ENCODE peak calls at places on chromosomes 12 and 14, in seven cellular contexts. Y is pancreas; L is body of pancreas; E is sigmoid colon; F is Peyer's patch; D is adrenal gland; T is CD4-positive, alpha-beta memory T cell. V is an unnamed sample.

GRCh38 chr14:101004954-101005353 is 101.4 kb upstream of the RTL1 start:
- DNase-seq in T (no peak), D (peak; percentile 31), Y (no peak), L (no peak), E (peak; percentile 63), F (no peak), V (no peak)

GRCh38 chr12:12467701-12468218 is 94.9 kb downstream of the DUSP16 start:
- DNase-seq in L (no peak), E (no peak), Y (no peak), F (peak; percentile 47), T (peak; percentile 88), D (no peak), V (no peak)

GRCh38 chr14:103802353-103802752 is 45.0 kb downstream of the PPP1R13B start:
- DNase-seq in F (no peak), E (no peak), L (no peak), T (no peak), D (no peak), Y (no peak), V (no peak)

GRCh38 chr12:66829660-66830325 is 150.9 kb upstream of the GRIP1 start:
- DNase-seq in T (no peak), D (no peak), E (no peak), L (no peak), Y (no peak), F (no peak), V (no peak)

GRCh38 chr14:104865631-104866441 is 768 bp downstream of the CEP170B start:
- DNase-seq in E (peak; percentile 85), T (no peak), L (peak; percentile 68), Y (peak; percentile 88), D (peak; percentile 73), F (peak; percentile 19), V (peak; percentile 77)

GRCh38 chr12:85843606-85844325 is 7.6 kb upstream of the RASSF9 start:
- DNase-seq in E (no peak), T (no peak), Y (peak; percentile 59), L (no peak), F (no peak), D (no peak), V (no peak)

GRCh38 chr12:21912318-21912717 is 28.9 kb downstream of the ABCC9 start:
- DNase-seq in F (no peak), E (no peak), D (no peak), Y (no peak), T (no peak), L (no peak), V (no peak)

GRCh38 chr12:104815935-104816334 is 142.2 kb downstream of the SLC41A2 start:
- DNase-seq in D (no peak), L (no peak), E (no peak), Y (no peak), F (no peak), T (no peak), V (no peak)

GRCh38 chr14:77059276-77059934 is 30.9 kb upstream of the IRF2BPL start:
- DNase-seq in E (no peak), Y (no peak), L (peak; percentile 45), D (peak; percentile 56), F (no peak), T (peak; percentile 51), V (no peak)

GRCh38 chr12:87368259-87368658 is 660.9 kb downstream of the C12orf50 start:
- DNase-seq in E (no peak), Y (no peak), F (no peak), T (no peak), D (no peak), L (no peak), V (no peak)

GRCh38 chr12:75487310-75487709 is 6.8 kb downstream of the GLIPR1 start:
- DNase-seq in T (no peak), L (no peak), F (no peak), D (no peak), Y (no peak), E (no peak), V (no peak)

GRCh38 chr12:78530065-78530765 is 334.4 kb upstream of the SYT1 start:
- DNase-seq in T (no peak), L (no peak), E (no peak), D (no peak), Y (no peak), F (no peak), V (no peak)

GRCh38 chr14:25308244-25308643 is 258.3 kb upstream of the STXBP6 start:
- DNase-seq in T (no peak), F (no peak), D (no peak), E (no peak), L (no peak), Y (no peak), V (no peak)

GRCh38 chr12:2791086-2791485 is 3.7 kb upstream of the FKBP4 start:
- DNase-seq in T (no peak), E (no peak), F (no peak), L (no peak), D (no peak), Y (no peak), V (no peak)

GRCh38 chr14:78762331-78762730 is 592.2 kb downstream of the NRXN3 start:
- DNase-seq in L (no peak), F (no peak), D (no peak), T (no peak), Y (no peak), E (no peak), V (no peak)

GRCh38 chr12:84455598-84455997 is 457.0 kb downstream of the SLC6A15 start:
- DNase-seq in L (no peak), Y (no peak), F (no peak), D (no peak), E (no peak), T (no peak), V (no peak)

GRCh38 chr14:65318636-65319506 is 93.7 kb upstream of the FUT8 start:
- DNase-seq in T (no peak), L (no peak), E (no peak), Y (no peak), D (no peak), F (peak; percentile 24), V (no peak)

GRCh38 chr14:49767473-49768300 is at the start of gene KLHDC2:
- DNase-seq in Y (peak; percentile 95), E (peak; percentile 93), D (peak; percentile 89), T (peak; percentile 90), F (peak; percentile 86), L (peak; percentile 93), V (peak; percentile 99)

DNA sequence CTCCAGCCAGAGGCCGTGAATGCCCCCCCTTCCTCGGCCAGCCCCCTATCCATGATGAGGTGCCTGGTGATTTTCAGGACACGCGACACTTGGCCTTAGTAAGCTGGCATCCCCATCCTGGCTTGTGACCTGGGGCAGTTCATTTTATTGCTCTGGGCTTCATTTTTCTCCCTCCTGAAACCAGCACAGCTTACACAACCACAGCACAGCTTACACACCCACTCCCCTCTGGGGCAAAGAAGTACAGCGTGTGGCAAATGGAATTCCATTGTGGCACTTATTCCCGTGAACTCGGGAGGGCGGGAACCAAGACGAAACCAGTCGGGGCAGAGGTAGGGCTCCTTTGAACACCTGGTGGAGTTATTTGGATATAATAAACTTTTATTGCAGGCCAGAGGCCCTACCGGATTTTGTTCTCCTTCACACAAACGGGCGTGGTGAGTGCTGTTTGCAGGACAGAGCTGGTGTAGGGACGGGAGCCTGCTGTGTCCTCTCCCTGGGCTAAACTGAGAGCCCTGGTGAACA is 29.1 kb downstream of the CD9 start:
- DNase-seq in F (no peak), L (peak; percentile 45), E (peak; percentile 86), Y (peak; percentile 31), D (no peak), T (no peak), V (no peak)
- H3K4me1 ChIP-seq in F (peaks cover 4% of the 10 kb centered on the region), L (peaks cover 74% of the 10 kb centered on the region), E (peaks cover 98% of the 10 kb centered on the region), Y (peaks cover 30% of the 10 kb centered on the region), D (peaks cover 100% of the 10 kb centered on the region), T (peaks cover 27% of the 10 kb centered on the region), V (peaks cover 85% of the 10 kb centered on the region)

GRCh38 chr12:26204612-26205289 is 9.4 kb downstream of the SSPN start:
- DNase-seq in T (no peak), F (no peak), L (no peak), E (peak; percentile 68), D (no peak), Y (no peak), V (no peak)
- H3K4me1 ChIP-seq in T (no peaks in the 10 kb centered on the region), F (no peaks in the 10 kb centered on the region), L (no peaks in the 10 kb centered on the region), E (no peaks in the 10 kb centered on the region), D (no peaks in the 10 kb centered on the region), Y (no peaks in the 10 kb centered on the region), V (no peaks in the 10 kb centered on the region)

DNA sequence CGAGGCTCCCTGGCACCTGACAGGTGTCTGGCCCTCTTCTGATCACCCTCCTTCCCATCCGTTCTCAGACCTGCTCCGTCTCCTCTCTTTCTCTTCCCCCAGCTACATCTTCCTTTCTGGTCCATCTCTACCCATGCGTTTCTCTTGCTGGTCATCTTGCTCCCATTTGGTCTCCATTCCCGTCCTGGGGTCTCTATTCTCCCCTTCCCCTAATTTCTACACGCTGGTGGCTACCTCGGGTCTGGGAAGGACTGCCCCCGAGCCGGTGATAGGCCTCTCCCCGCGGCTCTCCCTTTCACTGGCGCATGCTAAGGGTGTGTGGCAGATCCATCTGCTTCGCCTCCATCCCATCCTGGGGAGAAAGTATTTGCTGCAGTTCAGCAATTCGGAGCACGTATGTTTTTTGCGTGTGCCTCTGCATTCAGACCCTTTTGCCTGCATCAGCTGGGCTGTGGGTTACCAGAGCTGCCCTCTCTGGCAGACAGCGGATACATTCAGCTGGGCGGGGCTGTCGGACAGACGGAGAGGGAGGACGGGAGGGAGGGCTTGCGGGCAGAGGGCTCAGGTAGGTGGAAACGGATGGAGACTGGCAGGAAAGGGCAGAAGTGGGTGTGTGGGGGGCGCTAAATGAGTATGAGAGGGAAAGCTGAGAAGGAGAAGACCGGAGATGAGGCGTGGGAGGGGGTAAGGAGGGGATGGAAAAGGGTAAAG is 775 bp downstream of the CLSTN3 start:
- DNase-seq in T (peak; percentile 63), L (peak; percentile 70), E (no peak), D (peak; percentile 62), F (peak; percentile 77), Y (no peak), V (peak; percentile 90)
- H3K4me1 ChIP-seq in T (peaks cover 24% of the 10 kb centered on the region), L (peaks cover 16% of the 10 kb centered on the region), E (peaks cover 21% of the 10 kb centered on the region), D (peaks cover 32% of the 10 kb centered on the region), F (peaks cover 9% of the 10 kb centered on the region), Y (peaks cover 6% of the 10 kb centered on the region), V (no peaks in the 10 kb centered on the region)

GRCh38 chr12:55929306-55929791 is 1.6 kb upstream of the DGKA start:
- DNase-seq in L (no peak), T (peak; percentile 95), F (peak; percentile 94), Y (no peak), E (no peak), D (no peak), V (peak; percentile 96)

GRCh38 chr12:55931780-55932545 is 1.0 kb downstream of the DGKA start:
- DNase-seq in E (peak; percentile 81), D (peak; percentile 45), T (no peak), Y (peak; percentile 80), F (peak; percentile 60), L (peak; percentile 62), V (peak; percentile 93)

GRCh38 chr12:55931317-55931779 is 386 bp downstream of the DGKA start:
- DNase-seq in E (no peak), Y (no peak), D (no peak), F (no peak), L (no peak), T (no peak), V (no peak)

GRCh38 chr12:55932546-55932919 is 1.6 kb downstream of the DGKA start:
- DNase-seq in L (no peak), E (no peak), T (peak; percentile 80), D (no peak), Y (no peak), F (peak; percentile 63), V (peak; percentile 79)

DNA sequence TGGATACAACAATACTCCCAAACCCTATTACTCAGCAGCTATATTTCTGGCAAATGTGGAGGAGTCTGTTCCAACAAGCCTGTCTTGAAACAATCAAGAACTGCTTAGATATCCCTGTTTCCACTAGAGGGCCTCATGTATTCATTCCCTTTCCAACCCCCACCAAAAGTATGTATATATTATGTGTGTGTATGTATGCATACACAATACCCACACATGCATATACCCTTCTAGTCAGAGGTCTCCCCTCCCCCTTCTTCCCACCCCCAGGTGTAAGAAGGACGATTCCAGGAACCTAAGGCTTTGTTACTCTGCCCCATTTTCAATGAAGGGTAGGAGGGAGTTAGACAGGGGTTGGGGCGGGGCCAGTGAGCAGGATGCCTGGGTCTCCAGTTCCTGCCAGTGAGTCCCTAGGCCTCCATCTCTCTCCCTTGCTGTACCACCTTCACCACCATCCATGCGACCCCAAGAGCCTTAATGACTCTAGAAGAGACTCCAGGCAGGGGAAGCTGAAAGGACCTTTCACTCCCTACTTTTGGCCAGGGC is at the start of gene DGKA:
- DNase-seq in F (peak; percentile 87), D (no peak), Y (no peak), E (peak; percentile 68), L (peak; percentile 36), T (peak; percentile 82), V (peak; percentile 90)
- H3K4me1 ChIP-seq in F (peaks cover 15% of the 10 kb centered on the region), D (peaks cover 56% of the 10 kb centered on the region), Y (peaks cover 15% of the 10 kb centered on the region), E (peaks cover 62% of the 10 kb centered on the region), L (peaks cover 48% of the 10 kb centered on the region), T (peaks cover 64% of the 10 kb centered on the region), V (peaks cover 62% of the 10 kb centered on the region)

V was measured in spleen.